ENCODE peak calls at places on chromosomes 5 and 9, in five cellular contexts. One of them, this sample, is unnamed.

GRCh38 chr5:111480346-111480745 is 32.0 kb downstream of the STARD4 start:
- DNase-seq in foreskin fibroblast: no peak
- DNase-seq in heart left ventricle: no peak
- DNase-seq in SK-N-SH: no peak
- DNase-seq in astrocyte of the cerebellum: no peak
- DNase-seq in this sample: no peak

GRCh38 chr9:98897745-98898144 is 46.0 kb upstream of the COL15A1 start:
- DNase-seq in foreskin fibroblast: peak
- DNase-seq in heart left ventricle: no peak
- DNase-seq in SK-N-SH: no peak
- DNase-seq in astrocyte of the cerebellum: no peak
- DNase-seq in this sample: no peak

GRCh38 chr9:119004618-119004990 is 364.6 kb downstream of the BRINP1 start:
- DNase-seq in foreskin fibroblast: peak
- DNase-seq in heart left ventricle: peak
- DNase-seq in SK-N-SH: no peak
- DNase-seq in astrocyte of the cerebellum: peak
- DNase-seq in this sample: peak

GRCh38 chr9:106450549-106450948 is 412.4 kb upstream of the ZNF462 start:
- DNase-seq in foreskin fibroblast: no peak
- DNase-seq in heart left ventricle: peak
- DNase-seq in SK-N-SH: no peak
- DNase-seq in astrocyte of the cerebellum: no peak
- DNase-seq in this sample: no peak

GRCh38 chr9:131053896-131054295 is 42.4 kb upstream of the AIF1L start:
- DNase-seq in foreskin fibroblast: no peak
- DNase-seq in heart left ventricle: no peak
- DNase-seq in SK-N-SH: no peak
- DNase-seq in astrocyte of the cerebellum: no peak
- DNase-seq in this sample: no peak

GRCh38 chr5:55226027-55226933 is 835 bp downstream of the MCIDAS start:
- DNase-seq in foreskin fibroblast: peak
- DNase-seq in heart left ventricle: no peak
- DNase-seq in SK-N-SH: peak
- DNase-seq in astrocyte of the cerebellum: no peak
- DNase-seq in this sample: peak

GRCh38 chr5:137560414-137560813 is 61.3 kb upstream of the SPOCK1 start:
- DNase-seq in foreskin fibroblast: peak
- DNase-seq in heart left ventricle: no peak
- DNase-seq in SK-N-SH: no peak
- DNase-seq in astrocyte of the cerebellum: no peak
- DNase-seq in this sample: no peak

GRCh38 chr5:37838152-37838932 is 1.5 kb downstream of the GDNF start:
- DNase-seq in foreskin fibroblast: peak
- DNase-seq in heart left ventricle: no peak
- DNase-seq in SK-N-SH: peak
- DNase-seq in astrocyte of the cerebellum: no peak
- DNase-seq in this sample: no peak

GRCh38 chr5:143322931-143323330 is 80.6 kb downstream of the NR3C1 start:
- DNase-seq in foreskin fibroblast: peak
- DNase-seq in heart left ventricle: no peak
- DNase-seq in SK-N-SH: no peak
- DNase-seq in astrocyte of the cerebellum: no peak
- DNase-seq in this sample: no peak

GRCh38 chr9:137175345-137175961 is 3.6 kb upstream of the TMEM210 start:
- DNase-seq in foreskin fibroblast: peak
- DNase-seq in heart left ventricle: no peak
- DNase-seq in SK-N-SH: no peak
- DNase-seq in astrocyte of the cerebellum: no peak
- DNase-seq in this sample: no peak
- H3K4me3 ChIP-seq in foreskin fibroblast: no peak
- H3K4me3 ChIP-seq in heart left ventricle: no peak
- H3K4me3 ChIP-seq in SK-N-SH: no peak
- H3K4me3 ChIP-seq in astrocyte of the cerebellum: no peak
- H3K4me3 ChIP-seq in this sample: no peak

DNA sequence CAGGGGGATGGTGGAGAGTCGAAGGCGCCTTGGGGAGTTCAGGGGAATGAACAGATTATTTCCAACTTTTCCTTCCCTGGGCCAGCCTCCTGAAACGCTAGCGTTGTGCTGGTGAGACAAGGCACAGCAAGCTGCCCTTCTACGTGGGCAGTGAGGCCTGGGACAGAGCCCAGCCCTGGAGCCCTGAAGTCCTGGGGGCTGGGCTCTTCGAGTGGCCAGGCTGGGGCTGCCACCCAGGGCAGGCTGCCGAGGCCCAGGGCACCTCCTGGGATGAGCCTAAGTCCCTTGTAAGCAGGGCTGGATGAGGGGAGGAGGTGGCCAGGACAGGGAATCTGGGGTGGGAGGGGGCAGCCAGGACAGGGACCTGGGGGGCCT is 1.4 kb upstream of the LCN12 start:
- DNase-seq in foreskin fibroblast: no peak
- DNase-seq in heart left ventricle: no peak
- DNase-seq in SK-N-SH: peak
- DNase-seq in astrocyte of the cerebellum: no peak
- DNase-seq in this sample: no peak
- H3K4me3 ChIP-seq in foreskin fibroblast: no peak
- H3K4me3 ChIP-seq in heart left ventricle: peak
- H3K4me3 ChIP-seq in SK-N-SH: peak
- H3K4me3 ChIP-seq in astrocyte of the cerebellum: peak
- H3K4me3 ChIP-seq in this sample: peak

GRCh38 chr5:173668245-173668800 is 51.9 kb upstream of the BOD1 start:
- DNase-seq in foreskin fibroblast: no peak
- DNase-seq in heart left ventricle: no peak
- DNase-seq in SK-N-SH: no peak
- DNase-seq in astrocyte of the cerebellum: no peak
- DNase-seq in this sample: no peak
- H3K4me3 ChIP-seq in foreskin fibroblast: no peak
- H3K4me3 ChIP-seq in heart left ventricle: no peak
- H3K4me3 ChIP-seq in SK-N-SH: no peak
- H3K4me3 ChIP-seq in astrocyte of the cerebellum: no peak
- H3K4me3 ChIP-seq in this sample: no peak

GRCh38 chr5:1108865-1109174 is 3.0 kb downstream of the SLC12A7 start:
- DNase-seq in foreskin fibroblast: no peak
- DNase-seq in heart left ventricle: no peak
- DNase-seq in SK-N-SH: no peak
- DNase-seq in astrocyte of the cerebellum: no peak
- DNase-seq in this sample: no peak

GRCh38 chr5:1106385-1107166 is 5.3 kb downstream of the SLC12A7 start:
- DNase-seq in foreskin fibroblast: no peak
- DNase-seq in heart left ventricle: no peak
- DNase-seq in SK-N-SH: no peak
- DNase-seq in astrocyte of the cerebellum: no peak
- DNase-seq in this sample: no peak

GRCh38 chr5:1105350-1106265 is 6.3 kb downstream of the SLC12A7 start:
- DNase-seq in foreskin fibroblast: no peak
- DNase-seq in heart left ventricle: no peak
- DNase-seq in SK-N-SH: no peak
- DNase-seq in astrocyte of the cerebellum: no peak
- DNase-seq in this sample: no peak

GRCh38 chr5:1108008-1108864 is 3.6 kb downstream of the SLC12A7 start:
- DNase-seq in foreskin fibroblast: no peak
- DNase-seq in heart left ventricle: no peak
- DNase-seq in SK-N-SH: no peak
- DNase-seq in astrocyte of the cerebellum: no peak
- DNase-seq in this sample: no peak

GRCh38 chr5:1107167-1108007 is 4.5 kb downstream of the SLC12A7 start:
- DNase-seq in foreskin fibroblast: no peak
- DNase-seq in heart left ventricle: no peak
- DNase-seq in SK-N-SH: no peak
- DNase-seq in astrocyte of the cerebellum: no peak
- DNase-seq in this sample: no peak
- H3K4me3 ChIP-seq in foreskin fibroblast: no peak
- H3K4me3 ChIP-seq in heart left ventricle: no peak
- H3K4me3 ChIP-seq in SK-N-SH: no peak
- H3K4me3 ChIP-seq in astrocyte of the cerebellum: no peak
- H3K4me3 ChIP-seq in this sample: no peak

DNA sequence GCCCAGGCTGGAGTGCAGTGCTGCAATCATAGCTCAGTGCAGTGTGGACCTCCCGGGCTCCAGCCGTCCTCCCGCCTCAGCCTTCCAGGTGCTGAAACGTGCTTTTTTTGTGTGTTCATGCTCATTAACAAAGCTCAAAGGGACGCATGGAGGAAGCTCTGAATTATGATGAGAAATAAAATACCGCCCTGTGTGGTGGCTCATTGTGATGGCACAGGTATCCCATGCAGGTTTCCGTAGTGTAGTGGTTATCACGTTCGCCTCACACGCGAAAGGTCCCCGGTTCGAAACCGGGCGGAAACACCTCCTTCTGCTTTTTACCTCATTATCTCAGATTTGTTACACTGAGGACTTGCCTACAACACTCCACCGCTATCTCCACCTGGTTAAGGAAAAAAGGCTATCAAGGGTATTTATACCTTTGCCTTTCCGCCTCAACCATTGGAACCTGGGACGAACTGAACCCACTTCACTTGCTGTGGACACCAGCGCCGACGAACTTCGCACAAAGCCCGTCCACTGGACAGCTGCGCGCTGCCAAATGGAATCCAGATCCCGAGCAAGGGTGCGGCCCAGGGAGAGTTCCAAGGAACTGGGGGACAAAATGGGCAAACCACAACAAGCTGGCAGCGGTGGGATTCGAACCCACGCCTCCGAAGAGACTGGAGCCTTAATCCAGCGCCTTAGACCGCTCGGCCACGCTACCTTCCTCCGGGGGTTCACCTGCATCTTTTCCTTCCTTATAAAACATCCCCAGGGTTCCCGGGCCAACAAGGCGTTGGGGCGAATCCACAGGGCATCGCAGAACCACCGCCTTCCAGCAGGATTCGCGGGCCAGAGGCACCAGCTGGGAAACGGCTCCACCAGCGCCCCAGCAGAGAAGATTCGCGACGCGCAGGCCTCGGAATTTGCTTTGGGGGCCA is 26.3 kb downstream of the OR2V2 start:
- DNase-seq in foreskin fibroblast: peak
- DNase-seq in heart left ventricle: no peak
- DNase-seq in SK-N-SH: peak
- DNase-seq in astrocyte of the cerebellum: no peak
- DNase-seq in this sample: no peak
- H3K4me3 ChIP-seq in foreskin fibroblast: no peak
- H3K4me3 ChIP-seq in heart left ventricle: peak
- H3K4me3 ChIP-seq in SK-N-SH: peak
- H3K4me3 ChIP-seq in astrocyte of the cerebellum: peak
- H3K4me3 ChIP-seq in this sample: no peak

DNA sequence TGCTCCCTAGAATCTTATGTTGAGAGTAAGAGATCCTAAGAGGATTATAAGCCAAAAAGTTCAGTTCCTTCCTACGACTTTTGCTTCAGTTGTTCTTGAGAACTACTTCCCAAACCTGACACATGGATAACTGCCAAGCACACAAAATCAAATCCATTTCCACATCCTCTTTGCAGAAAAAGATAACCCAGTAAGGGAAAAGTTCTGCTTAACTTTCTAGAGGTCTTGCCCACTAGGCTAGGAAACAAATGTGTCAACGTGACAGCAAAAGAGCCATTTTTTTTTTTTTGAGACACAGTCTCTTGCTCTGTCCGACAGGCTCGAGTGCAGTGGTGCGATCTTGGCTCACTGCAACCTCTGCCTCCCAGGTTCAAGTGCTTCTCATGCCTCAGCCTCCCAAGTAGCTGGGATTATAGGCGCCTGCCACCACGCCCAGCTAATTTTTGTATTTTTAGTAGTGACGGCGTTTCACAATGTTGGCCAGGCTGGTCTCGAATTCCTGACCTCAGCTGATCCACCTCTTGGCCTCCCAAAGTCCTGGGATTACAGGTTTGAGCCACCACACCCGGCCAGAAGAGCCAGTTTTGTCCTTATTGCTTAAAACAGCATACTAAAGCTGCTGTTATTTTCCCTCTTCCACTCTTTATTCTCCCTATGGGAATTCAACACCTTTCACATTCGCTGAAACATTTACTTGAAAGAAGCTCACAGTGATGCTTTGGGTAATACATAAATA is 24.2 kb downstream of the CSNK1A1 start:
- DNase-seq in foreskin fibroblast: peak
- DNase-seq in heart left ventricle: no peak
- DNase-seq in SK-N-SH: no peak
- DNase-seq in astrocyte of the cerebellum: peak
- DNase-seq in this sample: no peak
- H3K4me3 ChIP-seq in foreskin fibroblast: no peak
- H3K4me3 ChIP-seq in heart left ventricle: no peak
- H3K4me3 ChIP-seq in SK-N-SH: no peak
- H3K4me3 ChIP-seq in astrocyte of the cerebellum: no peak
- H3K4me3 ChIP-seq in this sample: no peak

DNA sequence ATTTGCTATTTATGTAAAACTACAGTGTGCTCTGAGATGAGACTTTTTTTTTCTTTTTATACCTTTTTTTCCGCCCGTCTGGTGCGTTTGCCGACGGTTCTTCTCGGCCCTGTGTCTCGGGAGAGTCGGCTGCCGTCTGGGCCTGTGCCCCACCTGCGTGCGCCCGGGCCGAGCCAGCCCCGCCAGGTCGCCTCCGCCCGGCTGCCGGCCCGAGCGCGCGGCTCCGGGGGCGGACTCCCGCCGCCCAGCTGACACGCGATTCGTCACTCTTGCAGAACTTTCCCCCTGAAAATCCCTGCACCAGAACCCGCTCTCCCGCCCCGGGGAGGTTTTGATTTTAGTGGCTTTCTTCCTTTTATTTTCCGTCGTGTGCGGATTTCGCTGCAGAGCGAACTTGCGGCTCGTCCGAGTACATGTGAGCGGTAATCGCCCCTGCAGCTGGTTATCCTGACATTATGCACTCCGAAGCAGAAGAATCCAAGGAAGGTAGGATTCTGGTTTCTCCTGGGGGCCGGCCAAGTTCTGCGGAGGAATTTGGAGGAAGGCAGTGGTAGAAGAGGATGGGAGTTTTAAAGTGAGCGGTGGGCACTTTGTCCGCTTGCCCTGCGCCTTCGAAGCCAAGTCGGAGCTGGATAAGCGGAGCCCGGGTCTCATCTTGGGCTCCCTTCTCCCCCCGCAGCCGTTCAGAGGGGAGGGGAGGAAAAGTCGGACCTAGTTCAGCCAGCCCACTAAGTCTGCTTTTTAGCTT is at the start of gene TNFAIP8:
- DNase-seq in foreskin fibroblast: peak
- DNase-seq in heart left ventricle: peak
- DNase-seq in SK-N-SH: peak
- DNase-seq in astrocyte of the cerebellum: peak
- DNase-seq in this sample: peak
- H3K4me3 ChIP-seq in foreskin fibroblast: peak
- H3K4me3 ChIP-seq in heart left ventricle: peak
- H3K4me3 ChIP-seq in SK-N-SH: peak
- H3K4me3 ChIP-seq in astrocyte of the cerebellum: peak
- H3K4me3 ChIP-seq in this sample: peak

GRCh38 chr9:117957267-117957666 is 253.1 kb downstream of the TLR4 start:
- DNase-seq in foreskin fibroblast: no peak
- DNase-seq in heart left ventricle: no peak
- DNase-seq in SK-N-SH: no peak
- DNase-seq in astrocyte of the cerebellum: no peak
- DNase-seq in this sample: no peak

GRCh38 chr9:117963493-117963892 is 259.3 kb downstream of the TLR4 start:
- DNase-seq in foreskin fibroblast: no peak
- DNase-seq in heart left ventricle: no peak
- DNase-seq in SK-N-SH: no peak
- DNase-seq in astrocyte of the cerebellum: no peak
- DNase-seq in this sample: no peak

DNA sequence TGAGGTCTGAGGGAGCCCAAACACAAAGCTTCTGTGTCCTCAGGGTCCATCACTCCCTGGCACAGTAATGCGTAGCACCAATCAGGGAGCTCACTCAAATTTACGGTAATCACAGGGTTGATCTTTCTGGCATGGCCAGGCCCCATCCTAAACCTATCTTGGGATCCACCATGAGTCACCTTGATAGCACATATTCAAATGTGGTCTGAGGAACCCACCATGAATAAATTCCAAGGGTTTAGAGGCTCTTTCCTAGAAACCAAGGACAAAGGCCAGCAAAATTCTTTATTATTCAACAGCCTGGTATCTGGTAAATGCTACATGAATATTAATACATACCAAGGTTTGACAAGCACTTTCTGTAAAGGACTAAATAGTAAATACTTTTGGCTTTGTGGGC is 254.5 kb downstream of the TLR4 start:
- DNase-seq in foreskin fibroblast: no peak
- DNase-seq in heart left ventricle: no peak
- DNase-seq in SK-N-SH: no peak
- DNase-seq in astrocyte of the cerebellum: peak
- DNase-seq in this sample: no peak
- H3K4me3 ChIP-seq in foreskin fibroblast: no peak
- H3K4me3 ChIP-seq in heart left ventricle: no peak
- H3K4me3 ChIP-seq in SK-N-SH: no peak
- H3K4me3 ChIP-seq in astrocyte of the cerebellum: no peak
- H3K4me3 ChIP-seq in this sample: no peak